ENCODE peak calls at places on chromosome 5, in ten cellular contexts. One of them, this sample, is unnamed.

GRCh38 chr5:6222121-6222520 is 156.2 kb downstream of the MED10 start:
- DNase-seq in activated CD8-positive, alpha-beta memory T cell treated with anti-CD3 and anti-CD28 coated beads, Interleukin-2, amount 50 U/mL, for 48 hours: no peak
- DNase-seq in T-helper 1 cell: no peak
- DNase-seq in AG09309: no peak
- DNase-seq in thoracic aorta: no peak
- DNase-seq in fibroblast of the aortic adventitia: no peak
- DNase-seq in CD8-positive, alpha-beta T cell: no peak
- DNase-seq in mesenchymal stem cell: no peak
- DNase-seq in RPMI7951: no peak
- DNase-seq in aorta: no peak
- DNase-seq in this sample: no peak

GRCh38 chr5:60161340-60161934 is 267.9 kb upstream of the PDE4D start:
- DNase-seq in mesenchymal stem cell: peak; percentile 40
- DNase-seq in activated CD8-positive, alpha-beta memory T cell treated with anti-CD3 and anti-CD28 coated beads, Interleukin-2, amount 50 U/mL, for 48 hours: no peak
- DNase-seq in T-helper 1 cell: no peak
- DNase-seq in RPMI7951: peak; percentile 32
- DNase-seq in aorta: no peak
- DNase-seq in AG09309: no peak
- DNase-seq in CD8-positive, alpha-beta T cell: no peak
- DNase-seq in thoracic aorta: no peak
- DNase-seq in fibroblast of the aortic adventitia: peak; percentile 27
- DNase-seq in this sample: no peak

GRCh38 chr5:32157078-32157477 is 17.0 kb downstream of the GOLPH3 start:
- DNase-seq in RPMI7951: no peak
- DNase-seq in CD8-positive, alpha-beta T cell: no peak
- DNase-seq in AG09309: no peak
- DNase-seq in mesenchymal stem cell: no peak
- DNase-seq in activated CD8-positive, alpha-beta memory T cell treated with anti-CD3 and anti-CD28 coated beads, Interleukin-2, amount 50 U/mL, for 48 hours: no peak
- DNase-seq in T-helper 1 cell: no peak
- DNase-seq in thoracic aorta: no peak
- DNase-seq in fibroblast of the aortic adventitia: peak; percentile 24
- DNase-seq in aorta: no peak
- DNase-seq in this sample: no peak

GRCh38 chr5:135012033-135012588 is 21.9 kb downstream of the PITX1 start:
- DNase-seq in mesenchymal stem cell: no peak
- DNase-seq in thoracic aorta: no peak
- DNase-seq in RPMI7951: no peak
- DNase-seq in AG09309: no peak
- DNase-seq in T-helper 1 cell: no peak
- DNase-seq in activated CD8-positive, alpha-beta memory T cell treated with anti-CD3 and anti-CD28 coated beads, Interleukin-2, amount 50 U/mL, for 48 hours: no peak
- DNase-seq in fibroblast of the aortic adventitia: no peak
- DNase-seq in aorta: no peak
- DNase-seq in CD8-positive, alpha-beta T cell: no peak
- DNase-seq in this sample: no peak

GRCh38 chr5:31361234-31361633 is 167.7 kb downstream of the CDH6 start:
- DNase-seq in activated CD8-positive, alpha-beta memory T cell treated with anti-CD3 and anti-CD28 coated beads, Interleukin-2, amount 50 U/mL, for 48 hours: no peak
- DNase-seq in thoracic aorta: no peak
- DNase-seq in mesenchymal stem cell: no peak
- DNase-seq in aorta: no peak
- DNase-seq in CD8-positive, alpha-beta T cell: no peak
- DNase-seq in RPMI7951: peak; percentile 82
- DNase-seq in fibroblast of the aortic adventitia: peak; percentile 77
- DNase-seq in AG09309: no peak
- DNase-seq in T-helper 1 cell: no peak
- DNase-seq in this sample: peak; percentile 84

GRCh38 chr5:96509721-96510383 is 76.8 kb upstream of the PCSK1 start:
- DNase-seq in AG09309: peak; percentile 98
- DNase-seq in aorta: no peak
- DNase-seq in T-helper 1 cell: no peak
- DNase-seq in thoracic aorta: no peak
- DNase-seq in fibroblast of the aortic adventitia: peak; percentile 95
- DNase-seq in activated CD8-positive, alpha-beta memory T cell treated with anti-CD3 and anti-CD28 coated beads, Interleukin-2, amount 50 U/mL, for 48 hours: no peak
- DNase-seq in CD8-positive, alpha-beta T cell: no peak
- DNase-seq in RPMI7951: peak; percentile 58
- DNase-seq in mesenchymal stem cell: peak; percentile 96
- DNase-seq in this sample: peak; percentile 87

GRCh38 chr5:50302815-50303490 is 138.1 kb downstream of the EMB start:
- DNase-seq in aorta: no peak
- DNase-seq in mesenchymal stem cell: no peak
- DNase-seq in CD8-positive, alpha-beta T cell: no peak
- DNase-seq in T-helper 1 cell: no peak
- DNase-seq in thoracic aorta: no peak
- DNase-seq in AG09309: no peak
- DNase-seq in activated CD8-positive, alpha-beta memory T cell treated with anti-CD3 and anti-CD28 coated beads, Interleukin-2, amount 50 U/mL, for 48 hours: no peak
- DNase-seq in RPMI7951: peak; percentile 34
- DNase-seq in fibroblast of the aortic adventitia: peak; percentile 68
- DNase-seq in this sample: peak; percentile 22

GRCh38 chr5:138990986-138991645 is 116.0 kb upstream of the LRRTM2 start:
- DNase-seq in thoracic aorta: no peak
- DNase-seq in aorta: no peak
- DNase-seq in fibroblast of the aortic adventitia: no peak
- DNase-seq in T-helper 1 cell: no peak
- DNase-seq in mesenchymal stem cell: no peak
- DNase-seq in AG09309: no peak
- DNase-seq in CD8-positive, alpha-beta T cell: no peak
- DNase-seq in activated CD8-positive, alpha-beta memory T cell treated with anti-CD3 and anti-CD28 coated beads, Interleukin-2, amount 50 U/mL, for 48 hours: no peak
- DNase-seq in RPMI7951: no peak
- DNase-seq in this sample: no peak

GRCh38 chr5:149014634-149015033 is 48.2 kb downstream of the SH3TC2 start:
- DNase-seq in CD8-positive, alpha-beta T cell: no peak
- DNase-seq in AG09309: no peak
- DNase-seq in mesenchymal stem cell: peak; percentile 81
- DNase-seq in RPMI7951: no peak
- DNase-seq in thoracic aorta: no peak
- DNase-seq in activated CD8-positive, alpha-beta memory T cell treated with anti-CD3 and anti-CD28 coated beads, Interleukin-2, amount 50 U/mL, for 48 hours: no peak
- DNase-seq in fibroblast of the aortic adventitia: no peak
- DNase-seq in T-helper 1 cell: no peak
- DNase-seq in aorta: no peak
- DNase-seq in this sample: no peak

GRCh38 chr5:150605546-150605945 is 34.9 kb upstream of the SYNPO start:
- DNase-seq in mesenchymal stem cell: no peak
- DNase-seq in thoracic aorta: no peak
- DNase-seq in activated CD8-positive, alpha-beta memory T cell treated with anti-CD3 and anti-CD28 coated beads, Interleukin-2, amount 50 U/mL, for 48 hours: no peak
- DNase-seq in CD8-positive, alpha-beta T cell: no peak
- DNase-seq in fibroblast of the aortic adventitia: no peak
- DNase-seq in RPMI7951: no peak
- DNase-seq in AG09309: no peak
- DNase-seq in aorta: peak; percentile 84
- DNase-seq in T-helper 1 cell: no peak
- DNase-seq in this sample: no peak

GRCh38 chr5:134905246-134905996 is 490 bp downstream of the PCBD2 start:
- DNase-seq in aorta: peak; percentile 44
- DNase-seq in T-helper 1 cell: peak; percentile 50
- DNase-seq in thoracic aorta: no peak
- DNase-seq in activated CD8-positive, alpha-beta memory T cell treated with anti-CD3 and anti-CD28 coated beads, Interleukin-2, amount 50 U/mL, for 48 hours: peak; percentile 85
- DNase-seq in fibroblast of the aortic adventitia: peak; percentile 80
- DNase-seq in CD8-positive, alpha-beta T cell: peak; percentile 70
- DNase-seq in mesenchymal stem cell: peak; percentile 75
- DNase-seq in RPMI7951: peak; percentile 68
- DNase-seq in AG09309: no peak
- DNase-seq in this sample: peak; percentile 31

GRCh38 chr5:181221792-181222629 is 1.1 kb upstream of the TRIM41 start:
- DNase-seq in T-helper 1 cell: peak; percentile 86
- DNase-seq in RPMI7951: peak; percentile 92
- DNase-seq in AG09309: peak; percentile 85
- DNase-seq in activated CD8-positive, alpha-beta memory T cell treated with anti-CD3 and anti-CD28 coated beads, Interleukin-2, amount 50 U/mL, for 48 hours: peak; percentile 100
- DNase-seq in CD8-positive, alpha-beta T cell: peak; percentile 91
- DNase-seq in mesenchymal stem cell: peak; percentile 98
- DNase-seq in fibroblast of the aortic adventitia: peak; percentile 94
- DNase-seq in thoracic aorta: peak; percentile 83
- DNase-seq in aorta: peak; percentile 93
- DNase-seq in this sample: peak; percentile 85

GRCh38 chr5:76391014-76391413 is 12.1 kb upstream of the IQGAP2 start:
- DNase-seq in CD8-positive, alpha-beta T cell: peak; percentile 48
- DNase-seq in mesenchymal stem cell: no peak
- DNase-seq in RPMI7951: no peak
- DNase-seq in aorta: no peak
- DNase-seq in thoracic aorta: no peak
- DNase-seq in T-helper 1 cell: no peak
- DNase-seq in fibroblast of the aortic adventitia: no peak
- DNase-seq in activated CD8-positive, alpha-beta memory T cell treated with anti-CD3 and anti-CD28 coated beads, Interleukin-2, amount 50 U/mL, for 48 hours: no peak
- DNase-seq in AG09309: no peak
- DNase-seq in this sample: no peak

GRCh38 chr5:72630721-72631120 is 123.5 kb upstream of the ZNF366 start:
- DNase-seq in thoracic aorta: no peak
- DNase-seq in AG09309: no peak
- DNase-seq in RPMI7951: no peak
- DNase-seq in activated CD8-positive, alpha-beta memory T cell treated with anti-CD3 and anti-CD28 coated beads, Interleukin-2, amount 50 U/mL, for 48 hours: no peak
- DNase-seq in fibroblast of the aortic adventitia: no peak
- DNase-seq in T-helper 1 cell: no peak
- DNase-seq in CD8-positive, alpha-beta T cell: no peak
- DNase-seq in mesenchymal stem cell: no peak
- DNase-seq in aorta: no peak
- DNase-seq in this sample: no peak

GRCh38 chr5:139880416-139881144 is 85.0 kb downstream of the PSD2 start:
- DNase-seq in aorta: no peak
- DNase-seq in AG09309: no peak
- DNase-seq in thoracic aorta: no peak
- DNase-seq in fibroblast of the aortic adventitia: no peak
- DNase-seq in CD8-positive, alpha-beta T cell: no peak
- DNase-seq in T-helper 1 cell: no peak
- DNase-seq in activated CD8-positive, alpha-beta memory T cell treated with anti-CD3 and anti-CD28 coated beads, Interleukin-2, amount 50 U/mL, for 48 hours: no peak
- DNase-seq in RPMI7951: no peak
- DNase-seq in mesenchymal stem cell: peak; percentile 64
- DNase-seq in this sample: no peak

GRCh38 chr5:127431977-127432376 is 85.5 kb upstream of the PRRC1 start:
- DNase-seq in AG09309: no peak
- DNase-seq in RPMI7951: no peak
- DNase-seq in mesenchymal stem cell: no peak
- DNase-seq in T-helper 1 cell: no peak
- DNase-seq in activated CD8-positive, alpha-beta memory T cell treated with anti-CD3 and anti-CD28 coated beads, Interleukin-2, amount 50 U/mL, for 48 hours: no peak
- DNase-seq in thoracic aorta: no peak
- DNase-seq in fibroblast of the aortic adventitia: no peak
- DNase-seq in CD8-positive, alpha-beta T cell: no peak
- DNase-seq in aorta: no peak
- DNase-seq in this sample: no peak

GRCh38 chr5:74766348-74766886 is 500 bp downstream of the GFM2 start:
- DNase-seq in RPMI7951: no peak
- DNase-seq in fibroblast of the aortic adventitia: peak; percentile 57
- DNase-seq in thoracic aorta: no peak
- DNase-seq in T-helper 1 cell: no peak
- DNase-seq in CD8-positive, alpha-beta T cell: no peak
- DNase-seq in activated CD8-positive, alpha-beta memory T cell treated with anti-CD3 and anti-CD28 coated beads, Interleukin-2, amount 50 U/mL, for 48 hours: no peak
- DNase-seq in mesenchymal stem cell: peak; percentile 75
- DNase-seq in AG09309: peak; percentile 33
- DNase-seq in aorta: no peak
- DNase-seq in this sample: no peak

GRCh38 chr5:33049298-33049697 is 338.2 kb downstream of the NPR3 start:
- DNase-seq in aorta: no peak
- DNase-seq in mesenchymal stem cell: no peak
- DNase-seq in CD8-positive, alpha-beta T cell: peak; percentile 17
- DNase-seq in thoracic aorta: no peak
- DNase-seq in RPMI7951: peak; percentile 78
- DNase-seq in fibroblast of the aortic adventitia: peak; percentile 28
- DNase-seq in activated CD8-positive, alpha-beta memory T cell treated with anti-CD3 and anti-CD28 coated beads, Interleukin-2, amount 50 U/mL, for 48 hours: no peak
- DNase-seq in AG09309: no peak
- DNase-seq in T-helper 1 cell: no peak
- DNase-seq in this sample: no peak

GRCh38 chr5:134878403-134878802 is 4.2 kb downstream of the TXNDC15 start:
- DNase-seq in fibroblast of the aortic adventitia: no peak
- DNase-seq in aorta: no peak
- DNase-seq in thoracic aorta: no peak
- DNase-seq in CD8-positive, alpha-beta T cell: no peak
- DNase-seq in AG09309: no peak
- DNase-seq in activated CD8-positive, alpha-beta memory T cell treated with anti-CD3 and anti-CD28 coated beads, Interleukin-2, amount 50 U/mL, for 48 hours: no peak
- DNase-seq in mesenchymal stem cell: no peak
- DNase-seq in RPMI7951: no peak
- DNase-seq in T-helper 1 cell: no peak
- DNase-seq in this sample: no peak

GRCh38 chr5:140337880-140338279 is 8.5 kb downstream of the HBEGF start:
- DNase-seq in RPMI7951: no peak
- DNase-seq in fibroblast of the aortic adventitia: no peak
- DNase-seq in mesenchymal stem cell: no peak
- DNase-seq in thoracic aorta: no peak
- DNase-seq in aorta: no peak
- DNase-seq in CD8-positive, alpha-beta T cell: no peak
- DNase-seq in activated CD8-positive, alpha-beta memory T cell treated with anti-CD3 and anti-CD28 coated beads, Interleukin-2, amount 50 U/mL, for 48 hours: no peak
- DNase-seq in T-helper 1 cell: no peak
- DNase-seq in AG09309: no peak
- DNase-seq in this sample: no peak

GRCh38 chr5:168286386-168286785 is 5.1 kb upstream of the WWC1 start:
- DNase-seq in mesenchymal stem cell: no peak
- DNase-seq in thoracic aorta: no peak
- DNase-seq in RPMI7951: no peak
- DNase-seq in T-helper 1 cell: no peak
- DNase-seq in AG09309: no peak
- DNase-seq in activated CD8-positive, alpha-beta memory T cell treated with anti-CD3 and anti-CD28 coated beads, Interleukin-2, amount 50 U/mL, for 48 hours: no peak
- DNase-seq in CD8-positive, alpha-beta T cell: no peak
- DNase-seq in fibroblast of the aortic adventitia: no peak
- DNase-seq in aorta: no peak
- DNase-seq in this sample: no peak

GRCh38 chr5:39131210-39132127 is 57.3 kb upstream of the RICTOR start:
- DNase-seq in fibroblast of the aortic adventitia: no peak
- DNase-seq in CD8-positive, alpha-beta T cell: no peak
- DNase-seq in AG09309: no peak
- DNase-seq in activated CD8-positive, alpha-beta memory T cell treated with anti-CD3 and anti-CD28 coated beads, Interleukin-2, amount 50 U/mL, for 48 hours: no peak
- DNase-seq in aorta: no peak
- DNase-seq in T-helper 1 cell: no peak
- DNase-seq in thoracic aorta: no peak
- DNase-seq in mesenchymal stem cell: no peak
- DNase-seq in RPMI7951: no peak
- DNase-seq in this sample: no peak

GRCh38 chr5:140202078-140202477 is 27.1 kb downstream of the CYSTM1 start:
- DNase-seq in aorta: no peak
- DNase-seq in mesenchymal stem cell: no peak
- DNase-seq in fibroblast of the aortic adventitia: peak; percentile 83
- DNase-seq in CD8-positive, alpha-beta T cell: no peak
- DNase-seq in activated CD8-positive, alpha-beta memory T cell treated with anti-CD3 and anti-CD28 coated beads, Interleukin-2, amount 50 U/mL, for 48 hours: no peak
- DNase-seq in RPMI7951: no peak
- DNase-seq in AG09309: no peak
- DNase-seq in thoracic aorta: no peak
- DNase-seq in T-helper 1 cell: no peak
- DNase-seq in this sample: no peak

GRCh38 chr5:151383011-151383410 is 35.7 kb upstream of the SLC36A2 start:
- DNase-seq in CD8-positive, alpha-beta T cell: no peak
- DNase-seq in activated CD8-positive, alpha-beta memory T cell treated with anti-CD3 and anti-CD28 coated beads, Interleukin-2, amount 50 U/mL, for 48 hours: no peak
- DNase-seq in mesenchymal stem cell: no peak
- DNase-seq in fibroblast of the aortic adventitia: no peak
- DNase-seq in RPMI7951: no peak
- DNase-seq in thoracic aorta: no peak
- DNase-seq in AG09309: no peak
- DNase-seq in aorta: no peak
- DNase-seq in T-helper 1 cell: no peak
- DNase-seq in this sample: no peak

GRCh38 chr5:84088996-84089395 is 295.7 kb downstream of the EDIL3 start:
- DNase-seq in T-helper 1 cell: no peak
- DNase-seq in thoracic aorta: no peak
- DNase-seq in RPMI7951: peak; percentile 56
- DNase-seq in CD8-positive, alpha-beta T cell: no peak
- DNase-seq in AG09309: peak; percentile 7
- DNase-seq in fibroblast of the aortic adventitia: peak; percentile 63
- DNase-seq in mesenchymal stem cell: peak; percentile 19
- DNase-seq in aorta: no peak
- DNase-seq in activated CD8-positive, alpha-beta memory T cell treated with anti-CD3 and anti-CD28 coated beads, Interleukin-2, amount 50 U/mL, for 48 hours: no peak
- DNase-seq in this sample: no peak

GRCh38 chr5:132445930-132446329 is 44.6 kb downstream of the IRF1 start:
- DNase-seq in RPMI7951: peak; percentile 57
- DNase-seq in aorta: no peak
- DNase-seq in T-helper 1 cell: no peak
- DNase-seq in mesenchymal stem cell: no peak
- DNase-seq in CD8-positive, alpha-beta T cell: no peak
- DNase-seq in AG09309: no peak
- DNase-seq in activated CD8-positive, alpha-beta memory T cell treated with anti-CD3 and anti-CD28 coated beads, Interleukin-2, amount 50 U/mL, for 48 hours: peak; percentile 32
- DNase-seq in fibroblast of the aortic adventitia: peak; percentile 38
- DNase-seq in thoracic aorta: no peak
- DNase-seq in this sample: no peak

GRCh38 chr5:1834721-1835425 is 33.7 kb downstream of the NDUFS6 start:
- DNase-seq in CD8-positive, alpha-beta T cell: no peak
- DNase-seq in aorta: no peak
- DNase-seq in T-helper 1 cell: no peak
- DNase-seq in thoracic aorta: no peak
- DNase-seq in activated CD8-positive, alpha-beta memory T cell treated with anti-CD3 and anti-CD28 coated beads, Interleukin-2, amount 50 U/mL, for 48 hours: no peak
- DNase-seq in fibroblast of the aortic adventitia: no peak
- DNase-seq in RPMI7951: no peak
- DNase-seq in mesenchymal stem cell: no peak
- DNase-seq in AG09309: no peak
- DNase-seq in this sample: no peak

GRCh38 chr5:175658299-175659145 is 651 bp downstream of the HRH2 start:
- DNase-seq in activated CD8-positive, alpha-beta memory T cell treated with anti-CD3 and anti-CD28 coated beads, Interleukin-2, amount 50 U/mL, for 48 hours: peak; percentile 67
- DNase-seq in thoracic aorta: no peak
- DNase-seq in AG09309: no peak
- DNase-seq in mesenchymal stem cell: no peak
- DNase-seq in T-helper 1 cell: no peak
- DNase-seq in aorta: peak; percentile 60
- DNase-seq in RPMI7951: peak; percentile 32
- DNase-seq in fibroblast of the aortic adventitia: no peak
- DNase-seq in CD8-positive, alpha-beta T cell: peak; percentile 41
- DNase-seq in this sample: no peak

This sample was measured in GM04503.